ENCODE peak calls at places on chromosomes 2 and 18, in ten cellular contexts. U, M, B, J, R, K, P, G, V and D are unnamed samples.

GRCh38 chr18:69617888-69618287 is 217.2 kb downstream of the DOK6 start:
- DNase-seq in K (no peak), R (no peak), P (no peak), M (no peak), U (peak), J (no peak), G (no peak), V (peak), B (no peak), D (no peak)

GRCh38 chr18:25517881-25518715 is 166.1 kb upstream of the ZNF521 start:
- DNase-seq in P (no peak), M (no peak), V (no peak), B (no peak), K (no peak), G (no peak), U (no peak), J (no peak), R (no peak), D (no peak)

GRCh38 chr2:235270951-235271350 is 222.9 kb upstream of the AGAP1 start:
- DNase-seq in U (peak), P (no peak), B (no peak), G (no peak), V (peak), J (no peak), K (no peak), M (no peak), R (no peak), D (no peak)

GRCh38 chr18:13566941-13567762 is 159.2 kb downstream of the FAM210A start:
- DNase-seq in G (no peak), V (no peak), J (no peak), M (no peak), B (no peak), U (peak), R (no peak), K (no peak), P (no peak), D (no peak)

GRCh38 chr2:190763901-190764514 is 115.1 kb downstream of the NAB1 start:
- DNase-seq in B (no peak), J (no peak), R (no peak), U (no peak), G (no peak), K (peak), M (no peak), P (no peak), V (no peak), D (no peak)

GRCh38 chr2:70994055-70994444 is 623 bp downstream of the TEX261 start:
- DNase-seq in M (no peak), K (peak), R (no peak), J (no peak), B (no peak), U (peak), V (no peak), P (peak), G (peak), D (no peak)

GRCh38 chr2:10375570-10376266 is 72.4 kb downstream of the ODC1 start:
- DNase-seq in J (no peak), V (no peak), K (no peak), U (no peak), B (no peak), P (no peak), G (no peak), R (no peak), M (no peak), D (no peak)

GRCh38 chr2:85748039-85748438 is 5.8 kb upstream of the ATOH8 start:
- DNase-seq in K (no peak), U (no peak), G (no peak), M (no peak), V (no peak), R (no peak), J (no peak), P (no peak), B (no peak), D (no peak)

GRCh38 chr2:111711270-111711669 is 172.7 kb downstream of the ANAPC1 start:
- DNase-seq in V (no peak), U (no peak), K (no peak), P (no peak), J (no peak), G (no peak), R (no peak), M (no peak), B (no peak), D (no peak)

GRCh38 chr2:164496421-164496820 is 124.9 kb downstream of the GRB14 start:
- DNase-seq in U (no peak), P (no peak), G (no peak), V (no peak), K (no peak), M (no peak), J (no peak), R (no peak), B (no peak), D (no peak)

GRCh38 chr2:71545572-71546274 is 92.4 kb downstream of the DYSF start:
- DNase-seq in V (peak), P (peak), K (peak), B (no peak), J (no peak), M (no peak), G (no peak), R (no peak), U (peak), D (peak)

GRCh38 chr2:192029089-192029488 is 165.6 kb downstream of the TMEFF2 start:
- DNase-seq in B (no peak), U (no peak), G (no peak), V (no peak), R (no peak), M (no peak), K (peak), J (no peak), P (peak), D (no peak)

GRCh38 chr2:131535526-131535925 is 7.8 kb downstream of the CCDC74A start:
- DNase-seq in U (no peak), B (no peak), K (no peak), J (no peak), G (no peak), V (no peak), R (no peak), P (no peak), M (no peak), D (no peak)

GRCh38 chr2:31196622-31197021 is 20.7 kb downstream of the CAPN14 start:
- DNase-seq in B (no peak), J (no peak), U (no peak), P (no peak), R (no peak), K (no peak), V (no peak), M (no peak), G (no peak), D (no peak)

GRCh38 chr2:46803911-46804670 is 111.5 kb downstream of the MCFD2 start:
- DNase-seq in V (peak), R (no peak), G (no peak), B (no peak), U (peak), P (no peak), M (no peak), J (no peak), K (no peak), D (no peak)

GRCh38 chr2:180787330-180787729 is 193.1 kb upstream of the UBE2E3 start:
- DNase-seq in B (no peak), P (no peak), G (no peak), R (no peak), M (no peak), K (no peak), U (peak), J (no peak), V (peak), D (no peak)

GRCh38 chr2:104599802-104600510 is 254.0 kb upstream of the POU3F3 start:
- DNase-seq in J (no peak), K (no peak), V (peak), U (peak), B (no peak), G (no peak), R (no peak), P (no peak), M (no peak), D (no peak)

GRCh38 chr2:127081826-127082633 is 24.9 kb downstream of the BIN1 start:
- DNase-seq in J (no peak), G (no peak), B (no peak), M (peak), R (no peak), K (no peak), U (no peak), P (peak), V (no peak), D (no peak)